ENCODE peak calls at places on chromosomes 6 and 20, in four cellular contexts. Q is ELR; A is activated CD8-positive, alpha-beta memory T cell treated with anti-CD3 and anti-CD28 coated beads, Interleukin-2, amount 50 U/mL, for 48 hours; J is NB4. Y is an unnamed sample.

GRCh38 chr6:151784441-151785214 is 22.9 kb upstream of the ESR1 start:
- DNase-seq in Q (no peak), A (no peak), J (no peak), Y (no peak)

GRCh38 chr6:13988049-13988738 is 63.4 kb downstream of the RNF182 start:
- DNase-seq in Q (no peak), A (no peak), J (no peak), Y (no peak)

GRCh38 chr6:108108374-108108773 is 33.8 kb upstream of the OSTM1 start:
- DNase-seq in Q (no peak), A (no peak), J (no peak), Y (no peak)

GRCh38 chr6:85747093-85747492 is 104.4 kb upstream of the SYNCRIP start:
- DNase-seq in Q (no peak), A (no peak), J (no peak), Y (no peak)

GRCh38 chr6:34657307-34657978 is 39.1 kb downstream of the ILRUN start:
- DNase-seq in Q (peak), A (no peak), J (peak), Y (no peak)

GRCh38 chr20:47681977-47682812 is 103.1 kb downstream of the SULF2 start:
- DNase-seq in Q (no peak), A (no peak), J (no peak), Y (no peak)

GRCh38 chr20:6632187-6632586 is 135.3 kb upstream of the BMP2 start:
- DNase-seq in Q (no peak), A (no peak), J (peak), Y (no peak)

GRCh38 chr6:168275168-168275567 is 44.4 kb downstream of the DACT2 start:
- DNase-seq in Q (no peak), A (no peak), J (no peak), Y (no peak)

GRCh38 chr20:35739294-35740163 is 2.5 kb downstream of the RBM39 start:
- DNase-seq in Q (peak), A (no peak), J (peak), Y (no peak)